ENCODE peak calls at places on chromosomes 13 and 19, in six cellular contexts. W is neural crest cell, L is colonic mucosa, T is suprapubic skin, B is HT1080, H is NCI-H187 treated with DMSO at 0.1 percent for 48 hours. A is an unnamed sample.
A peak's percentile ranks its signal among the peaks of the same experiment; 100 is the strongest.

GRCh38 chr19:18710986-18711751 is 27.7 kb downstream of the CRTC1 start:
- DNase-seq in B (no peak), W (no peak), L (no peak), H (no peak), T (no peak), A (no peak)

GRCh38 chr19:29617336-29618266 is 11.5 kb downstream of the POP4 start:
- DNase-seq in W (no peak), H (no peak), T (no peak), B (no peak), L (no peak), A (no peak)

GRCh38 chr13:52345048-52345447 is 60.9 kb downstream of the THSD1 start:
- DNase-seq in H (no peak), W (no peak), L (no peak), B (peak; percentile 39), T (no peak), A (no peak)

GRCh38 chr13:30002577-30002976 is 152.2 kb upstream of the UBL3 start:
- DNase-seq in H (no peak), T (no peak), L (no peak), W (no peak), B (peak; percentile 80), A (no peak)

GRCh38 chr19:50711196-50711595 is 8.4 kb downstream of the SHANK1 start:
- DNase-seq in L (no peak), H (no peak), B (no peak), W (no peak), T (no peak), A (no peak)

GRCh38 chr19:10155834-10156233 is 36.1 kb upstream of the EIF3G start:
- DNase-seq in T (no peak), H (no peak), W (no peak), B (peak; percentile 36), L (no peak), A (no peak)

GRCh38 chr19:48614436-48615144 is at the start of gene FAM83E:
- DNase-seq in B (no peak), L (peak; percentile 98), T (peak; percentile 72), W (no peak), H (peak; percentile 61), A (peak; percentile 39)

GRCh38 chr13:70203661-70204229 is 95.5 kb upstream of the KLHL1 start:
- DNase-seq in T (no peak), L (no peak), W (no peak), H (no peak), B (peak; percentile 80), A (no peak)

GRCh38 chr13:21058361-21058760 is 3.0 kb downstream of the LATS2 start:
- DNase-seq in W (no peak), L (peak; percentile 37), H (no peak), B (no peak), T (no peak), A (no peak)

GRCh38 chr13:93398167-93398566 is 171.6 kb downstream of the GPC6 start:
- DNase-seq in W (no peak), T (no peak), H (peak; percentile 20), B (no peak), L (no peak), A (no peak)

GRCh38 chr19:5949792-5950305 is 28.1 kb downstream of the RANBP3 start:
- DNase-seq in W (no peak), L (no peak), H (peak; percentile 46), T (no peak), B (no peak), A (no peak)

GRCh38 chr13:27607125-27607524 is 13.2 kb downstream of the LNX2 start:
- DNase-seq in H (no peak), L (peak; percentile 26), B (peak; percentile 74), W (no peak), T (no peak), A (no peak)

GRCh38 chr13:63910406-63910957 is 2494.8 kb upstream of the PCDH20 start:
- DNase-seq in L (no peak), W (no peak), T (no peak), H (no peak), B (peak; percentile 34), A (no peak)

GRCh38 chr13:109007946-109008345 is 378.5 kb downstream of the MYO16 start:
- DNase-seq in B (no peak), W (no peak), L (no peak), T (no peak), H (no peak), A (no peak)

GRCh38 chr19:47284324-47284899 is 9.7 kb downstream of the INAFM1 start:
- DNase-seq in W (peak; percentile 79), T (no peak), B (peak; percentile 48), L (peak; percentile 62), H (peak; percentile 42), A (peak; percentile 45)

A was measured in HEK293T.